ENCODE peak calls at places on chromosome 7, in seven cellular contexts. Q, Y, E, O, D, S and V are unnamed samples.

GRCh38 chr7:103598326-103598905 is 152.4 kb upstream of the SLC26A5 start:
- DNase-seq in Q (no peak), Y (no peak), E (no peak), O (no peak), D (no peak), S (no peak), V (no peak)

GRCh38 chr7:8254215-8254614 is 7.8 kb downstream of the ICA1 start:
- DNase-seq in Q (no peak), Y (no peak), E (no peak), O (no peak), D (no peak), S (no peak), V (no peak)

GRCh38 chr7:28395806-28396205 is 16.5 kb upstream of the CREB5 start:
- DNase-seq in Q (no peak), Y (no peak), E (no peak), O (no peak), D (no peak), S (no peak), V (no peak)

GRCh38 chr7:149867762-149868637 is 5.8 kb upstream of the ATP6V0E2 start:
- DNase-seq in Q (no peak), Y (no peak), E (no peak), O (no peak), D (peak; percentile 54), S (no peak), V (no peak)

GRCh38 chr7:35985126-35985754 is 167.8 kb upstream of the EEPD1 start:
- DNase-seq in Q (peak; percentile 84), Y (peak; percentile 81), E (no peak), O (peak; percentile 79), D (peak; percentile 92), S (peak; percentile 67), V (peak; percentile 75)

GRCh38 chr7:128427289-128427891 is 17.6 kb upstream of the IMPDH1 start:
- DNase-seq in Q (no peak), Y (no peak), E (no peak), O (no peak), D (peak; percentile 63), S (peak; percentile 42), V (peak; percentile 40)

GRCh38 chr7:28996836-28997235 is 38.7 kb upstream of the TRIL start:
- DNase-seq in Q (no peak), Y (no peak), E (no peak), O (peak; percentile 16), D (no peak), S (no peak), V (no peak)

GRCh38 chr7:13144622-13145021 is 457.2 kb downstream of the ARL4A start:
- DNase-seq in Q (no peak), Y (no peak), E (no peak), O (no peak), D (no peak), S (peak; percentile 1), V (no peak)

GRCh38 chr7:92161271-92161670 is 17.7 kb downstream of the LRRD1 start:
- DNase-seq in Q (no peak), Y (no peak), E (no peak), O (no peak), D (no peak), S (no peak), V (no peak)

GRCh38 chr7:116527521-116527920 is 2.7 kb downstream of the CAV1 start:
- DNase-seq in Q (no peak), Y (no peak), E (no peak), O (no peak), D (no peak), S (no peak), V (no peak)
- H3K4me3 ChIP-seq in Q (peak overlapping the region; percentile 97), Y (peak overlapping the region; percentile 51), E (no peak overlapping the region), O (peak overlapping the region; percentile 24), D (no peak overlapping the region), S (peak overlapping the region; percentile 86), V (no peak overlapping the region)

DNA sequence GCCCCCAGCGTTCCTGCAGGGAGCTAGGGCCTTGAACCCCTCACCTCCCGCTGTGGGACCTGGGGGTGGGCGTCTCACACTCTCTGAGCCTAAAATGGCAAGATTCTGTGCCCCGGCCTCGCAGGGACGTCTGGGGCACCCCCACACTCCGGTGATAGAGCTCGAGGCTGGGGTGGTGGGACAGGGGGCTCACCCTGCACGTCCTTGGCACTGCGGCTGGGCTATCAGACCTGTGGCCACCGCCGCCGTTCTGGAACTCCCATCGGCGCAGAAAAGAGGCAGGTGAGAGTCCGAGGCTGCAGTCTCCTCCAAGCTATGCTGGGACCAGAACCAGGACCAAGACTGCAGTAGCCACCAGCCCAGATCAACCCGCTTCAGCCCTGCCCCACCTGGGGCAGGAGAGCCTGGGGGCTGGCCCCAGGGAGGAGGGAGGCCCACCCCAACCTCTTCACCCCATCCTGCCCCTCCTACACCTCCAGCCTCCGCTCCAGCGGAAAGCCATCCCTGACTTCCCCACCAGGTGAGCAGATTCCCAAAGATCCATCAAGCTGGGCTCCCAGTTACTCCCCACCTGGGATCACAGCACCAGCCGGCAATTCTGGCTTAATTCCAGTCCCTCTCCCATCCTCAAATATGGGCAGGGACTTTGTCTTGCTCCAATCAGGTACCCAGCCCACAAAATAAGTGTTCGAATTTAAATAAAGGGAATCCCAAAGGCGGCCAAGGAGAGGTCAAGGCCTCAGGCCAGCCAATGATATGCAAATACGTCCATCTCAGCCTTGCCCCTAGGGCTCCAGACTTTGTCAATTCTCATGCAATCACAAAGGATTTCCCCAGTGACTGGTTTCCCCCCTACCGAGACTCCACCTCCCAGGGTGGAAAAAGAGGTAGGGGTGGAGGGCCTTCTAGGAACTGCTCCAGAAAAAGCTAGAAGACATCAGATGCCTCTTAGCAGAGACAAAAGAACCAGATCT is 16.4 kb downstream of the TNRC18 start:
- DNase-seq in Q (no peak), Y (no peak), E (no peak), O (no peak), D (peak; percentile 96), S (no peak), V (no peak)
- H3K27ac ChIP-seq in Q (no peak overlapping the region), Y (peak overlapping the region; percentile 57), E (no peak overlapping the region), O (no peak overlapping the region), D (peak overlapping the region; percentile 31), S (peak overlapping the region; percentile 21), V (no peak overlapping the region)

GRCh38 chr7:65731562-65732035 is 141.3 kb upstream of the VKORC1L1 start:
- DNase-seq in Q (no peak), Y (peak; percentile 41), E (no peak), O (peak; percentile 38), D (peak; percentile 83), S (peak; percentile 17), V (peak; percentile 13)

DNA sequence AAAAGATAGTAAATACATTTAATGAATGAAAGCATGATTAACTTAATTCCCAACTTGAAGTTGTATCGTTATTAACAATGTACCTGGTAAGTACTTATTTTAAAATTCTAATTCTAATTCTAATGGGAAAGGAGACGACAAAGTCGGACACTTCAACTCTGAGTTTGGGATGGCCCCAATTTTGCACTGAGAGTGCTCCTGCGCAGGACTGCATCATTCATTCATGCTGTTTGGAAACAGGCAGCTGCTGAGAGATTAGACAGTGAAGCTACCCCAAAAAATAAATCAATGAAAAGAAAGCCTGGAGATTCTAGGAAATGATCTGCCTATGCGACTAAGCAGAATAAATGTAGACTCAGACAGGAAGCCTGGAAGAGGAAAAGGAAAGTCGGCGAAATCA is 141.7 kb upstream of the VKORC1L1 start:
- DNase-seq in Q (no peak), Y (no peak), E (no peak), O (no peak), D (no peak), S (no peak), V (no peak)
- H3K4me3 ChIP-seq in Q (no peak overlapping the region), Y (no peak overlapping the region), E (no peak overlapping the region), O (no peak overlapping the region), D (peak overlapping the region; percentile 71), S (peak overlapping the region; percentile 40), V (no peak overlapping the region)

GRCh38 chr7:30173058-30173897 is 38.5 kb downstream of the MTURN start:
- DNase-seq in Q (peak; percentile 84), Y (peak; percentile 58), E (no peak), O (peak; percentile 65), D (peak; percentile 55), S (peak; percentile 68), V (no peak)
- H3K27ac ChIP-seq in Q (no peak overlapping the region), Y (peak overlapping the region; percentile 43), E (no peak overlapping the region), O (peak overlapping the region; percentile 13), D (peak overlapping the region; percentile 84), S (no peak overlapping the region), V (no peak overlapping the region)

GRCh38 chr7:112132123-112132694 is 74.0 kb downstream of the DOCK4 start:
- DNase-seq in Q (no peak), Y (no peak), E (no peak), O (no peak), D (no peak), S (no peak), V (no peak)
- H3K4me3 ChIP-seq in Q (no peak overlapping the region), Y (no peak overlapping the region), E (no peak overlapping the region), O (no peak overlapping the region), D (no peak overlapping the region), S (no peak overlapping the region), V (no peak overlapping the region)

GRCh38 chr7:19110026-19110777 is 7.2 kb downstream of the TWIST1 start:
- DNase-seq in Q (no peak), Y (no peak), E (no peak), O (no peak), D (no peak), S (no peak), V (no peak)
- H3K27ac ChIP-seq in Q (no peak overlapping the region), Y (no peak overlapping the region), E (no peak overlapping the region), O (no peak overlapping the region), D (no peak overlapping the region), S (no peak overlapping the region), V (no peak overlapping the region)

DNA sequence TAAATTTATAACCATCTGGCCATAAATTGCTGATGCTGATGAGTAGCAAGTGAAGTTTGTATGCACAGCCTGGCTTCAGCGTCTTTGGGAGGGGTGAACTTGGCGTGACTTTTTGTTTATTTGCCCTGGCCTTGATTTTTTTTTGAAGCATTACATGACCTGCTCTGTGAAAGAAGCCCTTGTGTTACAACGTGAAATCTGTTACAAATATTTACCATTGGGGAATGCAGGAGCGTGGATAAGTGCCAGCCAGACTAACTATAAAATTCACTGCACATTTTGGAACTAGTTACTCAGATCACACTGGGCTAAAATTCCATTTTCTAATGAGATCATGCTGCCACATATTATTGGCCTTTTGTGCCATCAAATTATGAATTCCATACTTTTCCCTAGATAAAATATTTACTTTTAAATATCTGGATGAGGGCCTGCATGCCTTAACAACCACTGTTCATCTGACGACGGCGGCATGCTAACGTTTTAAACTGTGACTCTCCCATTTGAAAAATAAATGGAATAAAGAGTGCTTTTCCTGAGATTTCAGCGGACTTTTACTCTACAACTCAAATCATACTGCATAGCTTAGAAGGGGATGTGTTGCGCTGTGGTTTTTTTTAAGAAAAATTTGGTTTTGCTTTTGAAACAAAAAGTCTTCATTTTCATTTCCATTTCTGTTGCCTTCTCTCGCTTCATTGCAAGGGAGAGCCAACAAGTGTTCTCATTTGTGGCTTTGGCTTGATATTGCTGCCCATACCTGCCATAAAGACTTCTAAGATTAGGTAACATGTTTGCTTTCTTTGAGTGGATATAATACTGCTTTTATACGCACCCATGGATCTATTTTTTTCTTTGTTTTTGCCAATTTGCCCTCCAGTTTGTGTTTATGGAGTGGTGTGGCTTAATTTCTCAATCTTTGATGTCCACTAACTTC is 352.2 kb downstream of the TFEC start:
- DNase-seq in Q (no peak), Y (no peak), E (no peak), O (no peak), D (no peak), S (peak; percentile 12), V (no peak)
- H3K4me3 ChIP-seq in Q (no peak overlapping the region), Y (no peak overlapping the region), E (no peak overlapping the region), O (no peak overlapping the region), D (no peak overlapping the region), S (no peak overlapping the region), V (no peak overlapping the region)